ENCODE peak calls at places on chromosomes 2 and 18, in eight cellular contexts. One of them, this sample, is unnamed.

GRCh38 chr2:8380573-8380972 is 301.3 kb upstream of the ID2 start:
- DNase-seq in choroid plexus epithelial cell: no peak
- DNase-seq in osteocyte: no peak
- DNase-seq in endothelial cell: no peak
- DNase-seq in colonic mucosa: no peak
- DNase-seq in cardiac muscle cell: peak; percentile 3
- DNase-seq in A549: no peak
- DNase-seq in BJ: no peak
- DNase-seq in this sample: no peak

GRCh38 chr2:74146929-74147728 is 583 bp downstream of the BOLA3 start:
- DNase-seq in colonic mucosa: no peak
- DNase-seq in osteocyte: no peak
- DNase-seq in A549: peak; percentile 28
- DNase-seq in endothelial cell: no peak
- DNase-seq in cardiac muscle cell: no peak
- DNase-seq in BJ: no peak
- DNase-seq in choroid plexus epithelial cell: peak; percentile 46
- DNase-seq in this sample: peak; percentile 27

GRCh38 chr2:28356095-28356911 is 36.4 kb upstream of the FOSL2 start:
- DNase-seq in A549: no peak
- DNase-seq in choroid plexus epithelial cell: peak; percentile 79
- DNase-seq in colonic mucosa: peak; percentile 90
- DNase-seq in endothelial cell: no peak
- DNase-seq in BJ: peak; percentile 71
- DNase-seq in cardiac muscle cell: peak; percentile 59
- DNase-seq in osteocyte: no peak
- DNase-seq in this sample: peak; percentile 84

GRCh38 chr2:159936471-159936870 is 125.9 kb downstream of the PLA2R1 start:
- DNase-seq in cardiac muscle cell: no peak
- DNase-seq in BJ: no peak
- DNase-seq in osteocyte: no peak
- DNase-seq in colonic mucosa: no peak
- DNase-seq in endothelial cell: peak; percentile 5
- DNase-seq in A549: peak; percentile 14
- DNase-seq in choroid plexus epithelial cell: no peak
- DNase-seq in this sample: no peak

GRCh38 chr2:84862006-84862405 is 18.9 kb downstream of the TRABD2A start:
- DNase-seq in endothelial cell: no peak
- DNase-seq in BJ: no peak
- DNase-seq in A549: no peak
- DNase-seq in choroid plexus epithelial cell: no peak
- DNase-seq in osteocyte: no peak
- DNase-seq in colonic mucosa: no peak
- DNase-seq in cardiac muscle cell: no peak
- DNase-seq in this sample: no peak

GRCh38 chr2:66030553-66030952 is 404.4 kb upstream of the MEIS1 start:
- DNase-seq in endothelial cell: peak; percentile 4
- DNase-seq in cardiac muscle cell: no peak
- DNase-seq in osteocyte: no peak
- DNase-seq in colonic mucosa: no peak
- DNase-seq in choroid plexus epithelial cell: no peak
- DNase-seq in A549: no peak
- DNase-seq in BJ: no peak
- DNase-seq in this sample: peak; percentile 20

GRCh38 chr2:235834781-235835180 is 333.4 kb downstream of the GBX2 start:
- DNase-seq in BJ: no peak
- DNase-seq in cardiac muscle cell: no peak
- DNase-seq in endothelial cell: no peak
- DNase-seq in A549: no peak
- DNase-seq in choroid plexus epithelial cell: no peak
- DNase-seq in colonic mucosa: no peak
- DNase-seq in osteocyte: no peak
- DNase-seq in this sample: no peak

GRCh38 chr2:99666256-99666655 is 176.4 kb upstream of the REV1 start:
- DNase-seq in endothelial cell: no peak
- DNase-seq in BJ: no peak
- DNase-seq in choroid plexus epithelial cell: no peak
- DNase-seq in A549: no peak
- DNase-seq in cardiac muscle cell: no peak
- DNase-seq in osteocyte: no peak
- DNase-seq in colonic mucosa: no peak
- DNase-seq in this sample: no peak

GRCh38 chr18:41767960-41768359 is 187.1 kb upstream of the PIK3C3 start:
- DNase-seq in endothelial cell: peak; percentile 9
- DNase-seq in osteocyte: no peak
- DNase-seq in colonic mucosa: no peak
- DNase-seq in choroid plexus epithelial cell: peak; percentile 85
- DNase-seq in cardiac muscle cell: peak; percentile 60
- DNase-seq in BJ: no peak
- DNase-seq in A549: no peak
- DNase-seq in this sample: peak; percentile 59

GRCh38 chr2:139177041-139177440 is 396.9 kb upstream of the NXPH2 start:
- DNase-seq in osteocyte: no peak
- DNase-seq in BJ: no peak
- DNase-seq in choroid plexus epithelial cell: no peak
- DNase-seq in cardiac muscle cell: no peak
- DNase-seq in A549: no peak
- DNase-seq in endothelial cell: no peak
- DNase-seq in colonic mucosa: no peak
- DNase-seq in this sample: no peak

GRCh38 chr2:136137982-136138381 is 20.0 kb upstream of the CXCR4 start:
- DNase-seq in choroid plexus epithelial cell: no peak
- DNase-seq in colonic mucosa: no peak
- DNase-seq in A549: no peak
- DNase-seq in cardiac muscle cell: no peak
- DNase-seq in endothelial cell: no peak
- DNase-seq in osteocyte: no peak
- DNase-seq in BJ: no peak
- DNase-seq in this sample: peak; percentile 65

GRCh38 chr2:119425620-119426395 is 5.8 kb upstream of the TMEM37 start:
- DNase-seq in A549: no peak
- DNase-seq in endothelial cell: no peak
- DNase-seq in cardiac muscle cell: no peak
- DNase-seq in osteocyte: no peak
- DNase-seq in choroid plexus epithelial cell: peak; percentile 27
- DNase-seq in BJ: no peak
- DNase-seq in colonic mucosa: peak; percentile 90
- DNase-seq in this sample: no peak

GRCh38 chr2:24050041-24050655 is 607 bp downstream of the FKBP1B start:
- DNase-seq in cardiac muscle cell: peak; percentile 56
- DNase-seq in endothelial cell: peak; percentile 46
- DNase-seq in choroid plexus epithelial cell: peak; percentile 21
- DNase-seq in colonic mucosa: peak; percentile 28
- DNase-seq in A549: no peak
- DNase-seq in osteocyte: no peak
- DNase-seq in BJ: no peak
- DNase-seq in this sample: no peak

GRCh38 chr2:136116813-136117390 is 1.0 kb downstream of the CXCR4 start:
- DNase-seq in A549: no peak
- DNase-seq in endothelial cell: peak; percentile 14
- DNase-seq in osteocyte: no peak
- DNase-seq in colonic mucosa: peak; percentile 29
- DNase-seq in choroid plexus epithelial cell: no peak
- DNase-seq in cardiac muscle cell: peak; percentile 37
- DNase-seq in BJ: no peak
- DNase-seq in this sample: no peak

GRCh38 chr2:200380139-200380561 is 73.7 kb downstream of the SPATS2L start:
- DNase-seq in choroid plexus epithelial cell: no peak
- DNase-seq in BJ: no peak
- DNase-seq in osteocyte: no peak
- DNase-seq in A549: no peak
- DNase-seq in endothelial cell: no peak
- DNase-seq in cardiac muscle cell: peak; percentile 23
- DNase-seq in colonic mucosa: no peak
- DNase-seq in this sample: no peak

GRCh38 chr18:29154758-29155725 is 978.1 kb upstream of the CDH2 start:
- DNase-seq in cardiac muscle cell: no peak
- DNase-seq in colonic mucosa: no peak
- DNase-seq in BJ: peak; percentile 94
- DNase-seq in A549: no peak
- DNase-seq in endothelial cell: no peak
- DNase-seq in choroid plexus epithelial cell: peak; percentile 76
- DNase-seq in osteocyte: no peak
- DNase-seq in this sample: peak; percentile 74

GRCh38 chr2:216283038-216283900 is 89.0 kb downstream of the MARCHF4 start:
- DNase-seq in osteocyte: no peak
- DNase-seq in cardiac muscle cell: peak; percentile 77
- DNase-seq in BJ: no peak
- DNase-seq in colonic mucosa: no peak
- DNase-seq in A549: peak; percentile 12
- DNase-seq in endothelial cell: peak; percentile 69
- DNase-seq in choroid plexus epithelial cell: peak; percentile 13
- DNase-seq in this sample: peak; percentile 25

GRCh38 chr2:112155331-112156151 is 17.4 kb downstream of the FBLN7 start:
- DNase-seq in BJ: no peak
- DNase-seq in endothelial cell: no peak
- DNase-seq in cardiac muscle cell: no peak
- DNase-seq in osteocyte: no peak
- DNase-seq in A549: no peak
- DNase-seq in choroid plexus epithelial cell: no peak
- DNase-seq in colonic mucosa: no peak
- DNase-seq in this sample: no peak

GRCh38 chr18:32612651-32613050 is 142.0 kb upstream of the GAREM1 start:
- DNase-seq in choroid plexus epithelial cell: no peak
- DNase-seq in osteocyte: no peak
- DNase-seq in A549: no peak
- DNase-seq in endothelial cell: no peak
- DNase-seq in cardiac muscle cell: no peak
- DNase-seq in colonic mucosa: no peak
- DNase-seq in BJ: no peak
- DNase-seq in this sample: no peak

GRCh38 chr2:204650611-204651010 is 105.3 kb downstream of the PARD3B start:
- DNase-seq in colonic mucosa: no peak
- DNase-seq in BJ: no peak
- DNase-seq in choroid plexus epithelial cell: no peak
- DNase-seq in endothelial cell: no peak
- DNase-seq in cardiac muscle cell: no peak
- DNase-seq in A549: no peak
- DNase-seq in osteocyte: no peak
- DNase-seq in this sample: no peak

GRCh38 chr2:38301969-38302702 is 74.9 kb downstream of the ATL2 start:
- DNase-seq in colonic mucosa: no peak
- DNase-seq in endothelial cell: no peak
- DNase-seq in choroid plexus epithelial cell: no peak
- DNase-seq in osteocyte: no peak
- DNase-seq in BJ: no peak
- DNase-seq in A549: no peak
- DNase-seq in cardiac muscle cell: no peak
- DNase-seq in this sample: no peak

GRCh38 chr2:151289972-151290335 is 486 bp upstream of the NMI start:
- DNase-seq in endothelial cell: no peak
- DNase-seq in BJ: peak; percentile 41
- DNase-seq in osteocyte: no peak
- DNase-seq in colonic mucosa: peak; percentile 35
- DNase-seq in cardiac muscle cell: no peak
- DNase-seq in A549: peak; percentile 39
- DNase-seq in choroid plexus epithelial cell: no peak
- DNase-seq in this sample: peak; percentile 92

GRCh38 chr2:128564131-128564530 is 245.5 kb upstream of the HS6ST1 start:
- DNase-seq in cardiac muscle cell: no peak
- DNase-seq in colonic mucosa: no peak
- DNase-seq in BJ: no peak
- DNase-seq in A549: no peak
- DNase-seq in choroid plexus epithelial cell: no peak
- DNase-seq in endothelial cell: no peak
- DNase-seq in osteocyte: peak; percentile 65
- DNase-seq in this sample: no peak

GRCh38 chr2:26683583-26683982 is 8.9 kb upstream of the KCNK3 start:
- DNase-seq in BJ: no peak
- DNase-seq in endothelial cell: no peak
- DNase-seq in cardiac muscle cell: no peak
- DNase-seq in A549: no peak
- DNase-seq in colonic mucosa: no peak
- DNase-seq in osteocyte: no peak
- DNase-seq in choroid plexus epithelial cell: no peak
- DNase-seq in this sample: no peak
- TF ChIP-seq CTCF in BJ: no peak
- TF ChIP-seq CTCF in endothelial cell: no peak
- TF ChIP-seq CTCF in cardiac muscle cell: no peak
- TF ChIP-seq CTCF in A549: no peak
- TF ChIP-seq CTCF in colonic mucosa: no peak
- TF ChIP-seq CTCF in osteocyte: no peak
- TF ChIP-seq CTCF in choroid plexus epithelial cell: no peak
- TF ChIP-seq CTCF in this sample: no peak

GRCh38 chr18:48345596-48345995 is 63.6 kb downstream of the ZBTB7C start:
- DNase-seq in BJ: no peak
- DNase-seq in osteocyte: no peak
- DNase-seq in endothelial cell: no peak
- DNase-seq in cardiac muscle cell: no peak
- DNase-seq in choroid plexus epithelial cell: peak; percentile 41
- DNase-seq in colonic mucosa: peak; percentile 41
- DNase-seq in A549: no peak
- DNase-seq in this sample: peak; percentile 55
- TF ChIP-seq CTCF in BJ: peak; percentile 50
- TF ChIP-seq CTCF in osteocyte: peak; percentile 53
- TF ChIP-seq CTCF in endothelial cell: no peak
- TF ChIP-seq CTCF in cardiac muscle cell: peak; percentile 48
- TF ChIP-seq CTCF in choroid plexus epithelial cell: peak; percentile 73
- TF ChIP-seq CTCF in colonic mucosa: peak; percentile 27
- TF ChIP-seq CTCF in A549: peak; percentile 34
- TF ChIP-seq CTCF in this sample: peak; percentile 55

GRCh38 chr18:50661013-50661412 is 101.1 kb downstream of the MAPK4 start:
- DNase-seq in colonic mucosa: no peak
- DNase-seq in cardiac muscle cell: no peak
- DNase-seq in BJ: no peak
- DNase-seq in osteocyte: no peak
- DNase-seq in choroid plexus epithelial cell: no peak
- DNase-seq in endothelial cell: no peak
- DNase-seq in A549: no peak
- DNase-seq in this sample: no peak

GRCh38 chr18:50658601-50659000 is 98.7 kb downstream of the MAPK4 start:
- DNase-seq in A549: no peak
- DNase-seq in osteocyte: no peak
- DNase-seq in BJ: no peak
- DNase-seq in choroid plexus epithelial cell: no peak
- DNase-seq in endothelial cell: no peak
- DNase-seq in cardiac muscle cell: no peak
- DNase-seq in colonic mucosa: no peak
- DNase-seq in this sample: no peak

GRCh38 chr18:50662177-50662576 is 102.3 kb downstream of the MAPK4 start:
- DNase-seq in colonic mucosa: peak; percentile 24
- DNase-seq in choroid plexus epithelial cell: peak; percentile 27
- DNase-seq in cardiac muscle cell: no peak
- DNase-seq in osteocyte: no peak
- DNase-seq in endothelial cell: no peak
- DNase-seq in BJ: no peak
- DNase-seq in A549: no peak
- DNase-seq in this sample: peak; percentile 53

GRCh38 chr18:50656841-50657470 is 97.1 kb downstream of the MAPK4 start:
- DNase-seq in choroid plexus epithelial cell: no peak
- DNase-seq in BJ: no peak
- DNase-seq in cardiac muscle cell: no peak
- DNase-seq in colonic mucosa: no peak
- DNase-seq in osteocyte: no peak
- DNase-seq in endothelial cell: no peak
- DNase-seq in A549: no peak
- DNase-seq in this sample: no peak

GRCh38 chr18:50659091-50660003 is 99.5 kb downstream of the MAPK4 start:
- DNase-seq in A549: peak; percentile 16
- DNase-seq in osteocyte: no peak
- DNase-seq in BJ: no peak
- DNase-seq in choroid plexus epithelial cell: peak; percentile 76
- DNase-seq in colonic mucosa: no peak
- DNase-seq in cardiac muscle cell: peak; percentile 78
- DNase-seq in endothelial cell: no peak
- DNase-seq in this sample: peak; percentile 80
- TF ChIP-seq CTCF in A549: no peak
- TF ChIP-seq CTCF in osteocyte: no peak
- TF ChIP-seq CTCF in BJ: no peak
- TF ChIP-seq CTCF in choroid plexus epithelial cell: peak; percentile 28
- TF ChIP-seq CTCF in colonic mucosa: no peak
- TF ChIP-seq CTCF in cardiac muscle cell: peak; percentile 60
- TF ChIP-seq CTCF in endothelial cell: no peak
- TF ChIP-seq CTCF in this sample: no peak

GRCh38 chr18:23237524-23238151 is 102.4 kb downstream of the CABLES1 start:
- DNase-seq in colonic mucosa: peak; percentile 41
- DNase-seq in cardiac muscle cell: no peak
- DNase-seq in A549: no peak
- DNase-seq in BJ: no peak
- DNase-seq in choroid plexus epithelial cell: peak; percentile 65
- DNase-seq in osteocyte: no peak
- DNase-seq in endothelial cell: peak; percentile 42
- DNase-seq in this sample: no peak
- TF ChIP-seq CTCF in colonic mucosa: no peak
- TF ChIP-seq CTCF in cardiac muscle cell: peak; percentile 51
- TF ChIP-seq CTCF in A549: no peak
- TF ChIP-seq CTCF in BJ: peak; percentile 33
- TF ChIP-seq CTCF in choroid plexus epithelial cell: peak; percentile 59
- TF ChIP-seq CTCF in osteocyte: peak; percentile 54
- TF ChIP-seq CTCF in endothelial cell: no peak
- TF ChIP-seq CTCF in this sample: no peak